ENCODE peak calls at places on chromosomes 2 and 18, in four cellular contexts. P is endothelial cell, I is upper lobe of right lung, Z is astrocyte of the spinal cord. V is an unnamed sample.

GRCh38 chr2:36525245-36525644 is 72.7 kb downstream of the FEZ2 start:
- DNase-seq in P (no peak), I (no peak), Z (no peak), V (no peak)

GRCh38 chr2:128833628-128834027 is 515.0 kb upstream of the HS6ST1 start:
- DNase-seq in I (no peak), P (no peak), Z (no peak), V (no peak)

GRCh38 chr2:168286535-168286934 is 39.1 kb upstream of the STK39 start:
- DNase-seq in P (no peak), Z (no peak), I (no peak), V (no peak)

GRCh38 chr2:88709117-88709739 is 17.8 kb downstream of the RPIA start:
- DNase-seq in Z (peak), I (no peak), P (no peak), V (no peak)

GRCh38 chr2:12607971-12608370 is 108.8 kb upstream of the TRIB2 start:
- DNase-seq in Z (peak), I (no peak), P (no peak), V (no peak)

GRCh38 chr2:205811387-205811786 is 129.1 kb downstream of the NRP2 start:
- DNase-seq in I (no peak), Z (no peak), P (no peak), V (no peak)

GRCh38 chr2:132656213-132656612 is 13.8 kb downstream of the LYPD1 start:
- DNase-seq in I (no peak), Z (peak), P (no peak), V (no peak)

GRCh38 chr18:33804258-33804657 is 226.2 kb downstream of the ASXL3 start:
- DNase-seq in P (no peak), I (no peak), Z (peak), V (no peak)

GRCh38 chr2:183490930-183491329 is 366.7 kb downstream of the NUP35 start:
- DNase-seq in P (no peak), I (no peak), Z (peak), V (peak)

GRCh38 chr2:189548686-189549439 is 31.7 kb downstream of the SLC40A1 start:
- DNase-seq in Z (peak), I (no peak), P (no peak), V (no peak)

GRCh38 chr2:67489396-67489795 is 92.3 kb downstream of the ETAA1 start:
- DNase-seq in P (no peak), Z (no peak), I (no peak), V (peak)

GRCh38 chr18:12420831-12421421 is 13.2 kb downstream of the PRELID3A start:
- DNase-seq in P (peak), I (no peak), Z (peak), V (peak)

GRCh38 chr18:62763101-62763521 is 47.8 kb downstream of the PHLPP1 start:
- DNase-seq in P (no peak), I (no peak), Z (no peak), V (no peak)

GRCh38 chr2:181741756-181742155 is 61.4 kb upstream of the NEUROD1 start:
- DNase-seq in I (no peak), Z (no peak), P (no peak), V (no peak)

GRCh38 chr2:168278424-168278888 is 31.1 kb upstream of the STK39 start:
- DNase-seq in P (no peak), Z (peak), I (no peak), V (no peak)

GRCh38 chr18:43271593-43272432 is 5.5 kb downstream of the SYT4 start:
- DNase-seq in P (peak), Z (peak), I (no peak), V (peak)

GRCh38 chr18:10013621-10014543 is 100.1 kb downstream of the VAPA start:
- DNase-seq in P (no peak), Z (no peak), I (no peak), V (no peak)

GRCh38 chr2:3704647-3705046 is 1.3 kb downstream of the DCDC2C start:
- DNase-seq in I (no peak), P (no peak), Z (no peak), V (no peak)

GRCh38 chr2:1538663-1539062 is 125.4 kb downstream of the TPO start:
- DNase-seq in P (peak), I (no peak), Z (peak), V (no peak)

GRCh38 chr18:2442006-2442405 is 129.3 kb downstream of the METTL4 start:
- DNase-seq in Z (no peak), I (no peak), P (no peak), V (no peak)

GRCh38 chr2:136741471-136741870 is 23.9 kb upstream of the THSD7B start:
- DNase-seq in Z (no peak), I (no peak), P (no peak), V (no peak)

GRCh38 chr18:7764406-7764805 is 197.3 kb downstream of the PTPRM start:
- DNase-seq in P (no peak), Z (no peak), I (no peak), V (no peak)

GRCh38 chr18:59303656-59304055 is 14.8 kb downstream of the CPLX4 start:
- DNase-seq in Z (no peak), P (no peak), I (no peak), V (no peak)

GRCh38 chr2:85853499-85854165 is 35.2 kb downstream of the ST3GAL5 start:
- DNase-seq in P (no peak), I (no peak), Z (no peak), V (no peak)

GRCh38 chr18:424071-424868 is 76.2 kb downstream of the COLEC12 start:
- DNase-seq in I (no peak), Z (peak), P (no peak), V (no peak)

GRCh38 chr2:199466704-199467461 is 9.1 kb upstream of the SATB2 start:
- DNase-seq in P (peak), I (no peak), Z (no peak), V (no peak)

GRCh38 chr18:7177131-7177744 is 53.7 kb upstream of the LRRC30 start:
- DNase-seq in I (no peak), Z (peak), P (peak), V (peak)

GRCh38 chr2:138122891-138123290 is 158.6 kb downstream of the HNMT start:
- DNase-seq in I (no peak), Z (no peak), P (no peak), V (no peak)

GRCh38 chr2:145652992-145653545 is 1133.2 kb upstream of the ZEB2 start:
- DNase-seq in P (no peak), Z (peak), I (no peak), V (no peak)

GRCh38 chr2:171956135-171956830 is 34.0 kb downstream of the HAT1 start:
- DNase-seq in Z (no peak), P (no peak), I (no peak), V (no peak)

GRCh38 chr2:217657252-217657651 is 345.5 kb downstream of the TNS1 start:
- DNase-seq in Z (no peak), P (no peak), I (no peak), V (no peak)

GRCh38 chr18:58559427-58560186 is 69.3 kb downstream of the ALPK2 start:
- DNase-seq in Z (peak), P (no peak), I (no peak), V (no peak)

GRCh38 chr2:53939656-53940055 is 31.1 kb downstream of the PSME4 start:
- DNase-seq in I (no peak), P (no peak), Z (peak), V (no peak)

GRCh38 chr2:39954346-39954745 is 175.3 kb upstream of the THUMPD2 start:
- DNase-seq in P (no peak), I (no peak), Z (peak), V (no peak)

V was measured in NCI-H2227 treated with DMSO at 0.1 percent for 48 hours.